ENCODE peak calls at places on chromosome 6, in six cellular contexts. P is IMR-90, R is neuronal stem cell, F is mesendoderm, H is mesenchymal stem cell, C is trophoblast cell. J is an unnamed sample.

GRCh38 chr6:112618796-112619195 is 271.7 kb downstream of the RFPL4B start:
- DNase-seq in P (no peak), R (peak), F (peak), H (no peak), C (peak), J (peak)

GRCh38 chr6:150263765-150264415 is 104.9 kb upstream of the IYD start:
- DNase-seq in P (no peak), R (no peak), F (no peak), H (no peak), C (no peak), J (no peak)

GRCh38 chr6:20417819-20418218 is 16.1 kb downstream of the E2F3 start:
- DNase-seq in P (no peak), R (no peak), F (peak), H (no peak), C (no peak), J (no peak)

GRCh38 chr6:82205793-82206425 is 41.6 kb downstream of the IBTK start:
- DNase-seq in P (peak), R (no peak), F (peak), H (peak), C (no peak), J (no peak)

GRCh38 chr6:149867876-149868640 is 3.9 kb upstream of the LRP11 start:
- DNase-seq in P (peak), R (no peak), F (peak), H (peak), C (no peak), J (peak)

GRCh38 chr6:96468681-96469224 is 52.9 kb upstream of the UFL1 start:
- DNase-seq in P (no peak), R (no peak), F (no peak), H (no peak), C (peak), J (no peak)

GRCh38 chr6:3808759-3809514 is 40.2 kb upstream of the FAM50B start:
- DNase-seq in P (peak), R (no peak), F (no peak), H (peak), C (peak), J (no peak)

GRCh38 chr6:53044071-53044470 is 21.1 kb upstream of the FBXO9 start:
- DNase-seq in P (peak), R (no peak), F (peak), H (peak), C (peak), J (peak)

GRCh38 chr6:63560806-63561672 is 11.2 kb upstream of the LOC128125822 start:
- DNase-seq in P (peak), R (no peak), F (no peak), H (peak), C (no peak), J (no peak)

GRCh38 chr6:168683621-168684020 is 242.6 kb downstream of the SMOC2 start:
- DNase-seq in P (no peak), R (peak), F (no peak), H (no peak), C (no peak), J (no peak)

GRCh38 chr6:51339728-51340127 is 521.1 kb downstream of the TFAP2B start:
- DNase-seq in P (no peak), R (peak), F (peak), H (no peak), C (peak), J (peak)

GRCh38 chr6:128570439-128571063 is 50.2 kb upstream of the PTPRK start:
- DNase-seq in P (no peak), R (no peak), F (no peak), H (peak), C (peak), J (no peak)

GRCh38 chr6:4101298-4101697 is 22.4 kb upstream of the FAM217A start:
- DNase-seq in P (no peak), R (no peak), F (no peak), H (no peak), C (no peak), J (no peak)

GRCh38 chr6:34602318-34603111 is 46.4 kb upstream of the SPDEF start:
- DNase-seq in P (peak), R (no peak), F (peak), H (peak), C (no peak), J (no peak)

GRCh38 chr6:148414836-148415235 is 72.2 kb downstream of the SASH1 start:
- DNase-seq in P (peak), R (no peak), F (no peak), H (peak), C (peak), J (no peak)

GRCh38 chr6:123803862-123804681 is at the start of gene NKAIN2:
- DNase-seq in P (no peak), R (peak), F (peak), H (peak), C (peak), J (peak)

GRCh38 chr6:150865406-150866146 is at the start of gene MTHFD1L:
- DNase-seq in P (peak), R (peak), F (peak), H (peak), C (peak), J (peak)

GRCh38 chr6:166786704-166787293 is 159.7 kb upstream of the RPS6KA2 start:
- DNase-seq in P (peak), R (peak), F (peak), H (peak), C (peak), J (no peak)

GRCh38 chr6:130900913-130901312 is 73.7 kb downstream of the SMLR1 start:
- DNase-seq in P (peak), R (no peak), F (peak), H (peak), C (peak), J (no peak)

GRCh38 chr6:106716966-106717365 is 87.6 kb downstream of the QRSL1 start:
- DNase-seq in P (no peak), R (no peak), F (no peak), H (no peak), C (no peak), J (no peak)

GRCh38 chr6:71012871-71013456 is 56.1 kb upstream of the B3GAT2 start:
- DNase-seq in P (peak), R (peak), F (peak), H (peak), C (peak), J (no peak)

GRCh38 chr6:150720774-150721233 is 121.1 kb downstream of the PLEKHG1 start:
- DNase-seq in P (no peak), R (peak), F (peak), H (no peak), C (peak), J (no peak)

GRCh38 chr6:31692886-31693285 is 10.2 kb downstream of the ABHD16A start:
- DNase-seq in P (no peak), R (no peak), F (no peak), H (no peak), C (no peak), J (no peak)

GRCh38 chr6:96716221-96716620 is 121.1 kb downstream of the GPR63 start:
- DNase-seq in P (no peak), R (no peak), F (peak), H (no peak), C (no peak), J (peak)

GRCh38 chr6:91782789-91783188 is 1195.9 kb upstream of the MAP3K7 start:
- DNase-seq in P (no peak), R (no peak), F (no peak), H (peak), C (no peak), J (no peak)

GRCh38 chr6:31691564-31692108 is 10.8 kb upstream of the LY6G5C start:
- DNase-seq in P (no peak), R (no peak), F (no peak), H (no peak), C (no peak), J (no peak)

GRCh38 chr6:148177589-148178233 is 164.9 kb upstream of the SASH1 start:
- DNase-seq in P (peak), R (no peak), F (peak), H (peak), C (peak), J (peak)

GRCh38 chr6:79913369-79913768 is 34.0 kb downstream of the ELOVL4 start:
- DNase-seq in P (no peak), R (no peak), F (peak), H (no peak), C (no peak), J (no peak)
- H3K23ac ChIP-seq in P (no peak), R (no peak), F (no peak), H (no peak), C (no peak), J (no peak)

GRCh38 chr6:142942238-142942637 is 2.7 kb downstream of the HIVEP2 start:
- DNase-seq in P (no peak), R (no peak), F (peak), H (peak), C (no peak), J (no peak)

GRCh38 chr6:142941018-142941417 is 4.0 kb downstream of the HIVEP2 start:
- DNase-seq in P (no peak), R (no peak), F (no peak), H (no peak), C (no peak), J (no peak)

GRCh38 chr6:142940487-142940886 is 4.5 kb downstream of the HIVEP2 start:
- DNase-seq in P (peak), R (no peak), F (peak), H (peak), C (no peak), J (no peak)

GRCh38 chr6:142935553-142936517 is 9.1 kb downstream of the HIVEP2 start:
- DNase-seq in P (no peak), R (no peak), F (no peak), H (no peak), C (no peak), J (no peak)

GRCh38 chr6:142938510-142938909 is 6.5 kb downstream of the HIVEP2 start:
- DNase-seq in P (no peak), R (no peak), F (no peak), H (no peak), C (no peak), J (no peak)
- H3K23ac ChIP-seq in P (no peak), R (no peak), F (no peak), H (no peak), C (no peak), J (no peak)

DNA sequence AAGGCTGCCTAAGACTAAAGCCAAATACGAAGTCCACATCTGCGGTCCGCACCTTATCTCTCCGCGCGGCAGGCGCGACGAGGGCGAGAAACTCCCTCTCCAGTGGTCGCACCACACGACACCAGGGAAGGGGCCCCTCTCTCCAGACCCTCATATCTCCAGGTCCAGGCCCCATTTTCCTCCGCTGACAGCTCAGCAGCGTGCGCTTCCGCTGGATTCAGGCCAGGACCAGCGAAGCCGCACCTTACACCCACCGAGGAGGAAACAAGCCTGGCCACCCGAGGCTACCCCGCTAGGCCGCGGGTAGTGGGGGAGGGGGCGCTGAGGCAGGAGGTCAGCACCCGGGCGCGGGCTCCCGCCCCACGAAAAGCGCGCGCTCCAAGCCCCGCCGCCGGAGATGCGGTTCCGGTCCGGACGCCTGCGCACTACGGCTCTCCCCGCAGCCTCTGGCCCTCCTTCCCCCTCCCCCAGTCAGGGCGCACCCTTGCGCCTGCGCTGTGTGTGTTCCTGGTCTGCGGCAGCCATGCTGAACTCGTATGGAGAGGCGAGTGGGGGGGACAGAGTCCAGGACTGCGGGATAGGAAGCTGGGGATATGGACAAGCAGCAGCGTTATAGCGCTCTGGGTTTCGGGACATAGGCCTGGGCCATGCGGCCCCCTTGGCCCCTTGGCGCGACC is at the start of gene BRD2:
- DNase-seq in P (peak), R (peak), F (peak), H (peak), C (peak), J (peak)
- H3K23ac ChIP-seq in P (peak), R (peak), F (peak), H (peak), C (no peak), J (peak)

GRCh38 chr6:7165736-7166296 is 58.1 kb downstream of the RREB1 start:
- DNase-seq in P (no peak), R (no peak), F (no peak), H (peak), C (no peak), J (no peak)

GRCh38 chr6:7166410-7167293 is 58.9 kb downstream of the RREB1 start:
- DNase-seq in P (peak), R (no peak), F (no peak), H (peak), C (peak), J (no peak)

GRCh38 chr6:7163661-7164071 is 55.9 kb downstream of the RREB1 start:
- DNase-seq in P (no peak), R (no peak), F (no peak), H (no peak), C (no peak), J (no peak)

GRCh38 chr6:7165002-7165735 is 57.4 kb downstream of the RREB1 start:
- DNase-seq in P (peak), R (no peak), F (peak), H (peak), C (peak), J (no peak)

GRCh38 chr6:7164536-7165001 is 56.8 kb downstream of the RREB1 start:
- DNase-seq in P (no peak), R (no peak), F (no peak), H (no peak), C (no peak), J (no peak)
- H3K23ac ChIP-seq in P (peak), R (no peak), F (no peak), H (no peak), C (no peak), J (no peak)

GRCh38 chr6:47787620-47788497 is 6.0 kb downstream of the OPN5 start:
- DNase-seq in P (peak), R (peak), F (peak), H (peak), C (peak), J (peak)
- H3K23ac ChIP-seq in P (no peak), R (no peak), F (no peak), H (no peak), C (no peak), J (no peak)

J was measured in H9.